ENCODE peak calls at places on chromosome 1, in nine cellular contexts. H is stimulated activated naive CD4-positive, alpha-beta T cell; F is DMS153; M is NCI-H774; N is fibroblast of mammary gland; W is activated effector memory CD4-positive, alpha-beta T cell treated with Interleukin-2 at 50 U/mL for 16 hours; X is A549; C is EL; Y is NCI-H1436 treated with DMSO at 0.1 percent for 48 hours. R is an unnamed sample.

GRCh38 chr1:110554871-110555801 is 36.2 kb upstream of the KCNA10 start:
- DNase-seq in M (peak), C (peak), W (peak), N (peak), Y (no peak), F (peak), H (peak), X (peak), R (no peak)

GRCh38 chr1:58884706-58885661 is 101.1 kb upstream of the JUN start:
- DNase-seq in Y (no peak), H (no peak), F (peak), M (peak), X (no peak), N (no peak), C (no peak), W (no peak), R (no peak)

GRCh38 chr1:41341365-41341683 is 19.9 kb upstream of the FOXO6 start:
- DNase-seq in W (no peak), M (peak), N (no peak), F (no peak), H (no peak), X (no peak), C (no peak), Y (no peak), R (no peak)

GRCh38 chr1:230174765-230175747 is 108.0 kb downstream of the GALNT2 start:
- DNase-seq in W (no peak), Y (no peak), H (no peak), F (no peak), N (no peak), M (no peak), C (no peak), X (no peak), R (no peak)

GRCh38 chr1:42145190-42145716 is 8.0 kb upstream of the GUCA2B start:
- DNase-seq in M (no peak), H (no peak), Y (no peak), N (no peak), X (no peak), C (no peak), F (no peak), W (no peak), R (peak)

GRCh38 chr1:150567717-150568561 is 11.5 kb downstream of the MCL1 start:
- DNase-seq in N (peak), H (no peak), C (peak), Y (no peak), W (no peak), M (peak), F (peak), X (peak), R (no peak)

GRCh38 chr1:243263824-243264223 is 8.0 kb downstream of the SDCCAG8 start:
- DNase-seq in M (no peak), X (no peak), W (no peak), N (no peak), C (no peak), Y (no peak), H (no peak), F (no peak), R (no peak)

GRCh38 chr1:192538407-192539311 is 36.9 kb upstream of the RGS1 start:
- DNase-seq in F (peak), H (peak), W (no peak), M (no peak), C (no peak), Y (no peak), N (peak), X (no peak), R (no peak)

GRCh38 chr1:185786524-185786923 is 52.3 kb downstream of the HMCN1 start:
- DNase-seq in H (no peak), M (no peak), X (no peak), C (peak), Y (no peak), W (no peak), F (no peak), N (peak), R (no peak)

GRCh38 chr1:2275796-2276536 is 47.8 kb downstream of the SKI start:
- DNase-seq in F (peak), W (no peak), Y (no peak), X (no peak), C (no peak), N (peak), M (no peak), H (no peak), R (no peak)

GRCh38 chr1:203607169-203607873 is 19.3 kb upstream of the ATP2B4 start:
- DNase-seq in N (peak), X (no peak), H (peak), F (no peak), C (peak), Y (no peak), W (peak), M (no peak), R (peak)

GRCh38 chr1:233151850-233152249 is 143.7 kb downstream of the PCNX2 start:
- DNase-seq in F (no peak), H (no peak), N (no peak), C (no peak), Y (no peak), M (no peak), X (no peak), W (no peak), R (no peak)

GRCh38 chr1:29677028-29678024 is 441.0 kb downstream of the PTPRU start:
- DNase-seq in W (no peak), M (no peak), X (no peak), Y (no peak), C (no peak), N (no peak), F (no peak), H (no peak), R (no peak)

GRCh38 chr1:203627819-203628184 is 1.2 kb downstream of the ATP2B4 start:
- DNase-seq in M (no peak), Y (no peak), N (peak), C (peak), F (peak), X (no peak), H (no peak), W (no peak), R (no peak)

GRCh38 chr1:38788285-38788684 is 71.3 kb downstream of the RRAGC start:
- DNase-seq in Y (no peak), M (no peak), F (no peak), C (no peak), N (no peak), X (no peak), H (no peak), W (no peak), R (no peak)

GRCh38 chr1:208249300-208249699 is 5.1 kb upstream of the PLXNA2 start:
- DNase-seq in C (no peak), Y (no peak), H (no peak), W (no peak), N (no peak), X (no peak), F (no peak), M (no peak), R (no peak)

GRCh38 chr1:223419561-223419960 is 26.3 kb downstream of the CCDC185 start:
- DNase-seq in C (no peak), F (no peak), W (no peak), Y (no peak), M (no peak), X (no peak), H (no peak), N (no peak), R (no peak)

GRCh38 chr1:8017495-8018310 is 8.4 kb downstream of the ERRFI1 start:
- DNase-seq in X (no peak), H (no peak), C (peak), F (no peak), W (no peak), N (peak), M (no peak), Y (no peak), R (no peak)

GRCh38 chr1:41461790-41462679 is 22.4 kb downstream of the EDN2 start:
- DNase-seq in X (no peak), M (peak), H (no peak), W (no peak), C (no peak), Y (no peak), F (no peak), N (peak), R (no peak)

GRCh38 chr1:159889821-159890252 is 10.1 kb downstream of the CFAP45 start:
- DNase-seq in W (no peak), M (no peak), Y (peak), H (no peak), N (peak), F (peak), C (peak), X (no peak), R (peak)